ENCODE peak calls at places on chromosomes 2 and 18, in four cellular contexts. J is mucosa of descending colon, G is hepatic stellate cell, R is sciatic nerve. V is an unnamed sample.

GRCh38 chr2:120761164-120761861 is 25.6 kb downstream of the GLI2 start:
- DNase-seq in J (peak; percentile 5), R (peak; percentile 45), G (no peak), V (no peak)

GRCh38 chr18:49601211-49601610 is 39.4 kb downstream of the LIPG start:
- DNase-seq in J (no peak), G (no peak), R (no peak), V (no peak)

GRCh38 chr2:120355867-120356266 is 9.9 kb downstream of the INHBB start:
- DNase-seq in J (no peak), R (no peak), G (no peak), V (no peak)

GRCh38 chr2:164599954-164600589 is 21.2 kb downstream of the GRB14 start:
- DNase-seq in R (no peak), J (no peak), G (peak; percentile 43), V (peak; percentile 19)

GRCh38 chr2:135664623-135665068 is 77.0 kb upstream of the UBXN4 start:
- DNase-seq in G (no peak), J (no peak), R (no peak), V (no peak)

GRCh38 chr2:111175615-111176014 is 54.9 kb downstream of the BCL2L11 start:
- DNase-seq in R (no peak), G (no peak), J (no peak), V (no peak)

GRCh38 chr2:61144697-61145268 is 17.2 kb upstream of the C2orf74 start:
- DNase-seq in J (peak; percentile 84), R (peak; percentile 98), G (peak; percentile 99), V (peak; percentile 91)

GRCh38 chr2:15704086-15704787 is 112.6 kb downstream of the DDX1 start:
- DNase-seq in G (no peak), J (no peak), R (no peak), V (no peak)

GRCh38 chr2:236180831-236181453 is 12.8 kb upstream of the GBX2 start:
- DNase-seq in G (peak; percentile 87), R (peak; percentile 75), J (no peak), V (peak; percentile 83)

GRCh38 chr2:182302174-182302573 is 124.7 kb downstream of the PDE1A start:
- DNase-seq in J (no peak), G (peak; percentile 6), R (no peak), V (no peak)

GRCh38 chr2:50066858-50067257 is 912.5 kb upstream of the FSHR start:
- DNase-seq in G (no peak), R (no peak), J (no peak), V (no peak)

GRCh38 chr2:72848436-72848835 is 22.6 kb upstream of the EXOC6B start:
- DNase-seq in J (no peak), G (no peak), R (no peak), V (no peak)

GRCh38 chr2:194383404-194383803 is 1273.6 kb upstream of the SLC39A10 start:
- DNase-seq in G (no peak), R (no peak), J (no peak), V (no peak)

GRCh38 chr18:33751613-33752221 is 173.7 kb downstream of the ASXL3 start:
- DNase-seq in R (no peak), G (no peak), J (no peak), V (no peak)

GRCh38 chr18:3653859-3654441 is 204.0 kb downstream of the TGIF1 start:
- DNase-seq in G (no peak), J (no peak), R (no peak), V (no peak)

GRCh38 chr2:191215666-191216065 is 29.5 kb upstream of the MYO1B start:
- DNase-seq in R (no peak), G (no peak), J (no peak), V (no peak)

GRCh38 chr2:30230855-30231725 is at the start of gene LBH:
- DNase-seq in G (peak; percentile 93), R (peak; percentile 89), J (peak; percentile 87), V (peak; percentile 39)

GRCh38 chr2:239775623-239776440 is 249.3 kb downstream of the NDUFA10 start:
- DNase-seq in G (no peak), R (no peak), J (no peak), V (no peak)

GRCh38 chr2:99948010-99948409 is 194.4 kb downstream of the AFF3 start:
- DNase-seq in G (no peak), R (no peak), J (no peak), V (no peak)

GRCh38 chr2:29940706-29941105 is 19.3 kb upstream of the ALK start:
- DNase-seq in R (peak; percentile 59), G (no peak), J (no peak), V (no peak)

GRCh38 chr2:12613137-12613912 is 103.4 kb upstream of the TRIB2 start:
- DNase-seq in G (no peak), R (no peak), J (no peak), V (no peak)

GRCh38 chr2:95012881-95013550 is 12.5 kb upstream of the MAL start:
- DNase-seq in G (no peak), J (no peak), R (no peak), V (no peak)

GRCh38 chr2:6554403-6554802 is 311.3 kb downstream of the CMPK2 start:
- DNase-seq in G (no peak), R (no peak), J (no peak), V (no peak)

GRCh38 chr2:160910681-160911080 is 249.5 kb upstream of the TANK start:
- DNase-seq in J (no peak), R (no peak), G (peak; percentile 16), V (no peak)

V was measured in H54.